ENCODE peak calls at places on chromosomes 13 and 19, in four cellular contexts. One of them, this sample, is unnamed.

GRCh38 chr19:31280266-31281006 is 68.8 kb downstream of the TSHZ3 start:
- DNase-seq in activated naive CD4-positive, alpha-beta T cell treated with anti-CD3 and anti-CD28 coated beads for 36 hours: no peak
- DNase-seq in anterior cingulate cortex: no peak
- DNase-seq in CD4-positive, alpha-beta T cell: no peak
- DNase-seq in this sample: no peak

GRCh38 chr13:108549989-108550388 is 79.4 kb upstream of the MYO16 start:
- DNase-seq in activated naive CD4-positive, alpha-beta T cell treated with anti-CD3 and anti-CD28 coated beads for 36 hours: no peak
- DNase-seq in anterior cingulate cortex: no peak
- DNase-seq in CD4-positive, alpha-beta T cell: no peak
- DNase-seq in this sample: no peak

GRCh38 chr13:36297259-36297599 is 385 bp downstream of the CCDC169 start:
- DNase-seq in activated naive CD4-positive, alpha-beta T cell treated with anti-CD3 and anti-CD28 coated beads for 36 hours: no peak
- DNase-seq in anterior cingulate cortex: no peak
- DNase-seq in CD4-positive, alpha-beta T cell: no peak
- DNase-seq in this sample: no peak

GRCh38 chr19:39113199-39113598 is 12.4 kb upstream of the PAK4 start:
- DNase-seq in activated naive CD4-positive, alpha-beta T cell treated with anti-CD3 and anti-CD28 coated beads for 36 hours: no peak
- DNase-seq in anterior cingulate cortex: no peak
- DNase-seq in CD4-positive, alpha-beta T cell: no peak
- DNase-seq in this sample: no peak

GRCh38 chr13:24851546-24851945 is 87.6 kb downstream of the RNF17 start:
- DNase-seq in activated naive CD4-positive, alpha-beta T cell treated with anti-CD3 and anti-CD28 coated beads for 36 hours: no peak
- DNase-seq in anterior cingulate cortex: no peak
- DNase-seq in CD4-positive, alpha-beta T cell: no peak
- DNase-seq in this sample: no peak

GRCh38 chr19:29677001-29677781 is 11.9 kb downstream of the PLEKHF1 start:
- DNase-seq in activated naive CD4-positive, alpha-beta T cell treated with anti-CD3 and anti-CD28 coated beads for 36 hours: no peak
- DNase-seq in anterior cingulate cortex: no peak
- DNase-seq in CD4-positive, alpha-beta T cell: no peak
- DNase-seq in this sample: no peak

GRCh38 chr19:23409392-23410048 is 14.2 kb upstream of the ZNF91 start:
- DNase-seq in activated naive CD4-positive, alpha-beta T cell treated with anti-CD3 and anti-CD28 coated beads for 36 hours: no peak
- DNase-seq in anterior cingulate cortex: no peak
- DNase-seq in CD4-positive, alpha-beta T cell: no peak
- DNase-seq in this sample: peak; percentile 92

GRCh38 chr13:27442797-27443196 is 7.6 kb downstream of the MTIF3 start:
- DNase-seq in activated naive CD4-positive, alpha-beta T cell treated with anti-CD3 and anti-CD28 coated beads for 36 hours: no peak
- DNase-seq in anterior cingulate cortex: no peak
- DNase-seq in CD4-positive, alpha-beta T cell: no peak
- DNase-seq in this sample: no peak

GRCh38 chr19:21482863-21483276 is 22.5 kb upstream of the ZNF429 start:
- DNase-seq in activated naive CD4-positive, alpha-beta T cell treated with anti-CD3 and anti-CD28 coated beads for 36 hours: peak; percentile 79
- DNase-seq in anterior cingulate cortex: peak; percentile 6
- DNase-seq in CD4-positive, alpha-beta T cell: peak; percentile 54
- DNase-seq in this sample: peak; percentile 43

GRCh38 chr13:48629282-48629681 is 24.4 kb upstream of the CYSLTR2 start:
- DNase-seq in activated naive CD4-positive, alpha-beta T cell treated with anti-CD3 and anti-CD28 coated beads for 36 hours: no peak
- DNase-seq in anterior cingulate cortex: no peak
- DNase-seq in CD4-positive, alpha-beta T cell: no peak
- DNase-seq in this sample: no peak

GRCh38 chr19:49157445-49158224 is at the start of gene TRPM4:
- DNase-seq in activated naive CD4-positive, alpha-beta T cell treated with anti-CD3 and anti-CD28 coated beads for 36 hours: peak; percentile 68
- DNase-seq in anterior cingulate cortex: peak; percentile 73
- DNase-seq in CD4-positive, alpha-beta T cell: no peak
- DNase-seq in this sample: peak; percentile 67

GRCh38 chr19:8922591-8922990 is 87.6 kb downstream of the MUC16 start:
- DNase-seq in activated naive CD4-positive, alpha-beta T cell treated with anti-CD3 and anti-CD28 coated beads for 36 hours: no peak
- DNase-seq in anterior cingulate cortex: no peak
- DNase-seq in CD4-positive, alpha-beta T cell: no peak
- DNase-seq in this sample: no peak

GRCh38 chr13:111372651-111373425 is 52.4 kb downstream of the TEX29 start:
- DNase-seq in activated naive CD4-positive, alpha-beta T cell treated with anti-CD3 and anti-CD28 coated beads for 36 hours: no peak
- DNase-seq in anterior cingulate cortex: no peak
- DNase-seq in CD4-positive, alpha-beta T cell: no peak
- DNase-seq in this sample: no peak

GRCh38 chr13:110197041-110197440 is 109.9 kb downstream of the COL4A1 start:
- DNase-seq in activated naive CD4-positive, alpha-beta T cell treated with anti-CD3 and anti-CD28 coated beads for 36 hours: no peak
- DNase-seq in anterior cingulate cortex: no peak
- DNase-seq in CD4-positive, alpha-beta T cell: no peak
- DNase-seq in this sample: no peak

GRCh38 chr13:30708541-30708940 is 26.8 kb upstream of the ALOX5AP start:
- DNase-seq in activated naive CD4-positive, alpha-beta T cell treated with anti-CD3 and anti-CD28 coated beads for 36 hours: no peak
- DNase-seq in anterior cingulate cortex: no peak
- DNase-seq in CD4-positive, alpha-beta T cell: no peak
- DNase-seq in this sample: no peak

GRCh38 chr13:113428469-113428865 is 24.8 kb downstream of the ADPRHL1 start:
- DNase-seq in activated naive CD4-positive, alpha-beta T cell treated with anti-CD3 and anti-CD28 coated beads for 36 hours: no peak
- DNase-seq in anterior cingulate cortex: no peak
- DNase-seq in CD4-positive, alpha-beta T cell: no peak
- DNase-seq in this sample: no peak

GRCh38 chr13:53042897-53043296 is 14.3 kb downstream of the OLFM4 start:
- DNase-seq in activated naive CD4-positive, alpha-beta T cell treated with anti-CD3 and anti-CD28 coated beads for 36 hours: no peak
- DNase-seq in anterior cingulate cortex: no peak
- DNase-seq in CD4-positive, alpha-beta T cell: no peak
- DNase-seq in this sample: no peak

GRCh38 chr13:36038785-36039415 is 92.3 kb downstream of the DCLK1 start:
- DNase-seq in activated naive CD4-positive, alpha-beta T cell treated with anti-CD3 and anti-CD28 coated beads for 36 hours: no peak
- DNase-seq in anterior cingulate cortex: no peak
- DNase-seq in CD4-positive, alpha-beta T cell: no peak
- DNase-seq in this sample: no peak

GRCh38 chr19:44752816-44753618 is 4.5 kb downstream of the BCL3 start:
- DNase-seq in activated naive CD4-positive, alpha-beta T cell treated with anti-CD3 and anti-CD28 coated beads for 36 hours: peak; percentile 98
- DNase-seq in anterior cingulate cortex: peak; percentile 11
- DNase-seq in CD4-positive, alpha-beta T cell: peak; percentile 95
- DNase-seq in this sample: peak; percentile 92

GRCh38 chr19:7391218-7391670 is 42.5 kb downstream of the ARHGEF18 start:
- DNase-seq in activated naive CD4-positive, alpha-beta T cell treated with anti-CD3 and anti-CD28 coated beads for 36 hours: no peak
- DNase-seq in anterior cingulate cortex: no peak
- DNase-seq in CD4-positive, alpha-beta T cell: no peak
- DNase-seq in this sample: no peak

GRCh38 chr13:73922728-73923393 is 211.3 kb downstream of the KLF12 start:
- DNase-seq in activated naive CD4-positive, alpha-beta T cell treated with anti-CD3 and anti-CD28 coated beads for 36 hours: no peak
- DNase-seq in anterior cingulate cortex: no peak
- DNase-seq in CD4-positive, alpha-beta T cell: no peak
- DNase-seq in this sample: no peak

GRCh38 chr19:15144046-15144646 is 36.9 kb downstream of the SYDE1 start:
- DNase-seq in activated naive CD4-positive, alpha-beta T cell treated with anti-CD3 and anti-CD28 coated beads for 36 hours: no peak
- DNase-seq in anterior cingulate cortex: no peak
- DNase-seq in CD4-positive, alpha-beta T cell: no peak
- DNase-seq in this sample: no peak

GRCh38 chr13:76783798-76784197 is 102.4 kb downstream of the KCTD12 start:
- DNase-seq in activated naive CD4-positive, alpha-beta T cell treated with anti-CD3 and anti-CD28 coated beads for 36 hours: no peak
- DNase-seq in anterior cingulate cortex: no peak
- DNase-seq in CD4-positive, alpha-beta T cell: no peak
- DNase-seq in this sample: peak; percentile 88

GRCh38 chr13:30551194-30551593 is 66.5 kb upstream of the USPL1 start:
- DNase-seq in activated naive CD4-positive, alpha-beta T cell treated with anti-CD3 and anti-CD28 coated beads for 36 hours: peak; percentile 30
- DNase-seq in anterior cingulate cortex: no peak
- DNase-seq in CD4-positive, alpha-beta T cell: no peak
- DNase-seq in this sample: peak; percentile 24

GRCh38 chr13:112931028-112931934 is 37.7 kb upstream of the MCF2L start:
- DNase-seq in activated naive CD4-positive, alpha-beta T cell treated with anti-CD3 and anti-CD28 coated beads for 36 hours: no peak
- DNase-seq in anterior cingulate cortex: no peak
- DNase-seq in CD4-positive, alpha-beta T cell: no peak
- DNase-seq in this sample: peak; percentile 84

GRCh38 chr13:25494708-25495411 is 123.1 kb downstream of the ATP8A2 start:
- DNase-seq in activated naive CD4-positive, alpha-beta T cell treated with anti-CD3 and anti-CD28 coated beads for 36 hours: no peak
- DNase-seq in anterior cingulate cortex: no peak
- DNase-seq in CD4-positive, alpha-beta T cell: no peak
- DNase-seq in this sample: no peak

GRCh38 chr19:46351241-46352041 is 4.6 kb downstream of the PPP5C start:
- DNase-seq in activated naive CD4-positive, alpha-beta T cell treated with anti-CD3 and anti-CD28 coated beads for 36 hours: peak; percentile 58
- DNase-seq in anterior cingulate cortex: no peak
- DNase-seq in CD4-positive, alpha-beta T cell: no peak
- DNase-seq in this sample: peak; percentile 14

GRCh38 chr19:17807731-17808316 is 12.9 kb downstream of the B3GNT3 start:
- DNase-seq in activated naive CD4-positive, alpha-beta T cell treated with anti-CD3 and anti-CD28 coated beads for 36 hours: peak; percentile 34
- DNase-seq in anterior cingulate cortex: no peak
- DNase-seq in CD4-positive, alpha-beta T cell: no peak
- DNase-seq in this sample: peak; percentile 26

GRCh38 chr19:6015841-6016545 is 38.1 kb upstream of the RANBP3 start:
- DNase-seq in activated naive CD4-positive, alpha-beta T cell treated with anti-CD3 and anti-CD28 coated beads for 36 hours: no peak
- DNase-seq in anterior cingulate cortex: no peak
- DNase-seq in CD4-positive, alpha-beta T cell: no peak
- DNase-seq in this sample: no peak

GRCh38 chr19:12156254-12157058 is at the start of gene ZNF625:
- DNase-seq in activated naive CD4-positive, alpha-beta T cell treated with anti-CD3 and anti-CD28 coated beads for 36 hours: peak; percentile 74
- DNase-seq in anterior cingulate cortex: peak; percentile 89
- DNase-seq in CD4-positive, alpha-beta T cell: no peak
- DNase-seq in this sample: no peak

GRCh38 chr19:51784922-51785690 is 9.9 kb upstream of the FPR3 start:
- DNase-seq in activated naive CD4-positive, alpha-beta T cell treated with anti-CD3 and anti-CD28 coated beads for 36 hours: peak; percentile 85
- DNase-seq in anterior cingulate cortex: no peak
- DNase-seq in CD4-positive, alpha-beta T cell: no peak
- DNase-seq in this sample: peak; percentile 15

GRCh38 chr19:11699931-11700794 is 38.6 kb downstream of the ZNF823 start:
- DNase-seq in activated naive CD4-positive, alpha-beta T cell treated with anti-CD3 and anti-CD28 coated beads for 36 hours: peak; percentile 17
- DNase-seq in anterior cingulate cortex: no peak
- DNase-seq in CD4-positive, alpha-beta T cell: no peak
- DNase-seq in this sample: peak; percentile 63

GRCh38 chr19:53877361-53877766 is 4.6 kb upstream of the PRKCG start:
- DNase-seq in activated naive CD4-positive, alpha-beta T cell treated with anti-CD3 and anti-CD28 coated beads for 36 hours: peak; percentile 66
- DNase-seq in anterior cingulate cortex: no peak
- DNase-seq in CD4-positive, alpha-beta T cell: peak; percentile 68
- DNase-seq in this sample: no peak

GRCh38 chr13:114279770-114280169 is 1.6 kb upstream of the UPF3A start:
- DNase-seq in activated naive CD4-positive, alpha-beta T cell treated with anti-CD3 and anti-CD28 coated beads for 36 hours: peak; percentile 10
- DNase-seq in anterior cingulate cortex: no peak
- DNase-seq in CD4-positive, alpha-beta T cell: no peak
- DNase-seq in this sample: no peak

This sample was measured in RPMI8226.